ENCODE peak calls at places on chromosomes 11 and 22, in nine cellular contexts. J, N, I, P, G, W, H, R and E are unnamed samples.

GRCh38 chr11:76291576-76292526 is 85.5 kb upstream of the WNT11 start:
- DNase-seq in J (no peak), N (no peak), I (no peak), P (no peak), G (no peak), W (no peak), H (no peak), R (no peak), E (no peak)

GRCh38 chr11:61011950-61012830 is 40.7 kb downstream of the CD6 start:
- DNase-seq in J (no peak), N (no peak), I (no peak), P (peak), G (peak), W (no peak), H (no peak), R (no peak), E (no peak)

GRCh38 chr11:76700177-76701100 is 29.9 kb upstream of the LRRC32 start:
- DNase-seq in J (no peak), N (peak), I (no peak), P (peak), G (no peak), W (peak), H (peak), R (peak), E (peak)

GRCh38 chr22:38570841-38571364 is 920 bp upstream of the DMC1 start:
- DNase-seq in J (peak), N (no peak), I (peak), P (peak), G (peak), W (no peak), H (peak), R (peak), E (peak)

GRCh38 chr22:47115921-47116320 is 353.5 kb downstream of the TBC1D22A start:
- DNase-seq in J (no peak), N (no peak), I (no peak), P (no peak), G (no peak), W (no peak), H (no peak), R (no peak), E (no peak)

GRCh38 chr11:13889566-13890214 is 72.8 kb upstream of the SPON1 start:
- DNase-seq in J (no peak), N (no peak), I (no peak), P (no peak), G (no peak), W (no peak), H (no peak), R (no peak), E (no peak)

GRCh38 chr11:12075822-12076821 is 34.3 kb upstream of the MICAL2 start:
- DNase-seq in J (no peak), N (peak), I (no peak), P (no peak), G (no peak), W (peak), H (peak), R (no peak), E (peak)

GRCh38 chr11:297666-298405 is 1.5 kb downstream of the IFITM5 start:
- DNase-seq in J (peak), N (no peak), I (no peak), P (peak), G (no peak), W (no peak), H (peak), R (no peak), E (peak)

GRCh38 chr22:41411021-41411851 is 29.5 kb downstream of the TEF start:
- DNase-seq in J (no peak), N (no peak), I (no peak), P (no peak), G (no peak), W (no peak), H (peak), R (no peak), E (peak)

GRCh38 chr11:21105196-21105917 is 436.0 kb downstream of the NELL1 start:
- DNase-seq in J (no peak), N (no peak), I (no peak), P (no peak), G (no peak), W (no peak), H (no peak), R (no peak), E (no peak)

GRCh38 chr11:94770563-94771120 is 2.5 kb downstream of the AMOTL1 start:
- DNase-seq in J (no peak), N (no peak), I (no peak), P (no peak), G (no peak), W (no peak), H (no peak), R (no peak), E (no peak)

GRCh38 chr22:46229701-46230100 is 20.4 kb downstream of the CDPF1 start:
- DNase-seq in J (no peak), N (no peak), I (no peak), P (no peak), G (no peak), W (peak), H (no peak), R (no peak), E (peak)

GRCh38 chr11:14373941-14374646 is 15.1 kb upstream of the RRAS2 start:
- DNase-seq in J (no peak), N (peak), I (no peak), P (no peak), G (no peak), W (peak), H (peak), R (no peak), E (peak)

GRCh38 chr22:47054231-47055072 is 292.0 kb downstream of the TBC1D22A start:
- DNase-seq in J (peak), N (no peak), I (no peak), P (peak), G (no peak), W (no peak), H (no peak), R (no peak), E (no peak)

GRCh38 chr11:92501346-92501745 is 276.7 kb downstream of the FAT3 start:
- DNase-seq in J (no peak), N (no peak), I (no peak), P (no peak), G (no peak), W (no peak), H (no peak), R (no peak), E (no peak)

GRCh38 chr11:130178992-130179391 is 19.4 kb downstream of the ST14 start:
- DNase-seq in J (no peak), N (no peak), I (no peak), P (no peak), G (no peak), W (no peak), H (no peak), R (no peak), E (no peak)

GRCh38 chr11:57402188-57403066 is 12.0 kb upstream of the PRG2 start:
- DNase-seq in J (no peak), N (no peak), I (no peak), P (no peak), G (no peak), W (peak), H (no peak), R (peak), E (no peak)

GRCh38 chr11:103650330-103650729 is 386.1 kb upstream of the DDI1 start:
- DNase-seq in J (no peak), N (no peak), I (no peak), P (no peak), G (no peak), W (no peak), H (no peak), R (no peak), E (no peak)

GRCh38 chr11:113644605-113645004 is 61.5 kb downstream of the TMPRSS5 start:
- DNase-seq in J (no peak), N (no peak), I (no peak), P (no peak), G (no peak), W (peak), H (no peak), R (no peak), E (no peak)

GRCh38 chr22:31173386-31174145 is 13.6 kb downstream of the RNF185 start:
- DNase-seq in J (no peak), N (peak), I (no peak), P (no peak), G (no peak), W (peak), H (no peak), R (no peak), E (peak)

GRCh38 chr22:40401532-40401931 is 31.1 kb downstream of the SGSM3 start:
- DNase-seq in J (peak), N (no peak), I (no peak), P (peak), G (peak), W (no peak), H (no peak), R (no peak), E (no peak)

GRCh38 chr11:1047576-1048156 is 11.1 kb upstream of the MUC6 start:
- DNase-seq in J (no peak), N (no peak), I (no peak), P (peak), G (no peak), W (no peak), H (peak), R (no peak), E (no peak)

GRCh38 chr22:33986167-33986771 is 66.0 kb upstream of the LARGE1 start:
- DNase-seq in J (no peak), N (no peak), I (no peak), P (no peak), G (no peak), W (no peak), H (no peak), R (no peak), E (no peak)

GRCh38 chr11:67486481-67487195 is 3.8 kb downstream of the AIP start:
- DNase-seq in J (peak), N (no peak), I (no peak), P (no peak), G (no peak), W (no peak), H (no peak), R (no peak), E (no peak)

GRCh38 chr11:2306971-2307732 is 5.3 kb downstream of the TSPAN32 start:
- DNase-seq in J (no peak), N (no peak), I (no peak), P (peak), G (peak), W (no peak), H (no peak), R (no peak), E (peak)

GRCh38 chr11:69274531-69275016 is 19.4 kb upstream of the MYEOV start:
- DNase-seq in J (peak), N (no peak), I (peak), P (peak), G (no peak), W (no peak), H (no peak), R (no peak), E (no peak)

GRCh38 chr11:131916633-131917032 is 546.2 kb downstream of the NTM start:
- DNase-seq in J (no peak), N (no peak), I (no peak), P (no peak), G (no peak), W (no peak), H (no peak), R (no peak), E (no peak)

GRCh38 chr11:131912127-131912526 is 541.7 kb downstream of the NTM start:
- DNase-seq in J (no peak), N (no peak), I (no peak), P (no peak), G (no peak), W (no peak), H (no peak), R (no peak), E (peak)

GRCh38 chr11:131914299-131914902 is 544.0 kb downstream of the NTM start:
- DNase-seq in J (no peak), N (no peak), I (no peak), P (no peak), G (no peak), W (peak), H (no peak), R (no peak), E (no peak)

GRCh38 chr11:131910491-131911387 is 540.3 kb downstream of the NTM start:
- DNase-seq in J (no peak), N (no peak), I (no peak), P (peak), G (no peak), W (peak), H (no peak), R (no peak), E (peak)

DNA sequence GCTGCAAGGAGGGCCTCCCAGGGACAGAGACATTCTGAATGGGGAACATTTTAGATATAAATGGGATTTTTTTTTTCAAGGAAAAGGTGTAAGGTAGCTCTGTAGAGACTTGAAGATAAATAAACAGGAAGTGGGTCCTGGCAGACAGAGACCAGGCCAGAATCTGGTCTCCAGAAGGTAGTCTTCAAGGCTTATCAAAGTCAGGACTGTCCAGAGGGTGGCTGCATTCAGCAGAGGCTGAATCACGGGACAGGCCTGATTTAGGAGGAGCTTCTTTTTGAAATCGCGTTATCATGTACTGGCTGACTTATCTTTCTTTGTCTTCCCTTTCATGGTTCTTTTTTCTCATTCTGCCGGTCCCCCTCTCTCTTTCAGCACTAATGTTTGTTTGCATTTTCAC is 542.9 kb downstream of the NTM start:
- DNase-seq in J (no peak), N (no peak), I (no peak), P (no peak), G (no peak), W (no peak), H (no peak), R (no peak), E (peak)
- H3K4me3 ChIP-seq in J (no peak), N (no peak), I (no peak), P (no peak), G (no peak), W (no peak), H (no peak), R (no peak), E (no peak)

DNA sequence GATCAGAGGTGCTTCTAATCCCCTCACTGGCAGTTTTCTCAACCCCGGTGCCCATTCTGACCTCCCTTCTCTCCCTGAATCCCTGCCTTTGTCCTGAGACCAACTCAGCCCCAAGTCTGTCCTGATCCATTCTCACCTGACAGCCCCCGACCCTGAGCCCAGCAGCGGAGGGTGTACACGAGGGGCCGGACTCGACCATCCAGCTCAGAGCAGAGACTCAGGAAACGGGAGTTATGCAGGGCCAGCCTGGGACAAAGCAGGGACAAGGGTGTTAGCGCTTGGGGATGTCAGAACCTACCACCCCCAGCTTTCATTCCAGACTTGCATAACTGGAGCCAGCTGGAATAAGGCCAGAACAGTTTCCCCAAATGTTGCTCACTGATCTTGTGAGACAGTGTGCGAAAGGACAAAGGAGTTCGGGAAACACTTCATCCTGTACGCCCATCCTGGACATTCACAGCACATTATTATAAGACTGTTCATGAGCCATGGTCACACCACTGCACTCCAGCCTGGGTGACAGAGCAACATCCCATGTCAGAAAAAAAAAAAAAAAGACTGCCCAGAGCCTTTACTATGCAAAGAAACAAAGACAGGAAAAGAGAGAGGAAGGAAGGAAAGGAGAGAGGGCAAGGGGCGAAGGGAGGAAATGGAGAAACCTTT is 3.5 kb upstream of the EEF1G start:
- DNase-seq in J (no peak), N (no peak), I (no peak), P (peak), G (no peak), W (peak), H (peak), R (no peak), E (no peak)
- H3K4me3 ChIP-seq in J (no peak), N (no peak), I (no peak), P (no peak), G (no peak), W (no peak), H (peak), R (no peak), E (no peak)

GRCh38 chr22:18048441-18048898 is 24.1 kb upstream of the MICAL3 start:
- DNase-seq in J (no peak), N (peak), I (peak), P (peak), G (no peak), W (peak), H (peak), R (no peak), E (peak)
- H3K4me3 ChIP-seq in J (no peak), N (peak), I (no peak), P (no peak), G (no peak), W (no peak), H (peak), R (no peak), E (peak)

GRCh38 chr22:48568736-48569330 is 1258.8 kb downstream of the BRD1 start:
- DNase-seq in J (no peak), N (no peak), I (no peak), P (no peak), G (no peak), W (no peak), H (peak), R (no peak), E (no peak)

GRCh38 chr22:48566741-48567140 is 1260.9 kb downstream of the BRD1 start:
- DNase-seq in J (no peak), N (no peak), I (no peak), P (no peak), G (no peak), W (no peak), H (no peak), R (no peak), E (no peak)

GRCh38 chr22:48570912-48571311 is 1256.8 kb downstream of the BRD1 start:
- DNase-seq in J (no peak), N (no peak), I (no peak), P (no peak), G (no peak), W (no peak), H (no peak), R (no peak), E (no peak)

GRCh38 chr22:48567213-48567975 is 1260.3 kb downstream of the BRD1 start:
- DNase-seq in J (no peak), N (no peak), I (no peak), P (no peak), G (peak), W (no peak), H (peak), R (no peak), E (no peak)

GRCh38 chr22:48569476-48570233 is 1258.0 kb downstream of the BRD1 start:
- DNase-seq in J (no peak), N (no peak), I (no peak), P (no peak), G (no peak), W (no peak), H (peak), R (no peak), E (no peak)
- H3K4me3 ChIP-seq in J (no peak), N (no peak), I (no peak), P (no peak), G (no peak), W (no peak), H (no peak), R (no peak), E (no peak)

DNA sequence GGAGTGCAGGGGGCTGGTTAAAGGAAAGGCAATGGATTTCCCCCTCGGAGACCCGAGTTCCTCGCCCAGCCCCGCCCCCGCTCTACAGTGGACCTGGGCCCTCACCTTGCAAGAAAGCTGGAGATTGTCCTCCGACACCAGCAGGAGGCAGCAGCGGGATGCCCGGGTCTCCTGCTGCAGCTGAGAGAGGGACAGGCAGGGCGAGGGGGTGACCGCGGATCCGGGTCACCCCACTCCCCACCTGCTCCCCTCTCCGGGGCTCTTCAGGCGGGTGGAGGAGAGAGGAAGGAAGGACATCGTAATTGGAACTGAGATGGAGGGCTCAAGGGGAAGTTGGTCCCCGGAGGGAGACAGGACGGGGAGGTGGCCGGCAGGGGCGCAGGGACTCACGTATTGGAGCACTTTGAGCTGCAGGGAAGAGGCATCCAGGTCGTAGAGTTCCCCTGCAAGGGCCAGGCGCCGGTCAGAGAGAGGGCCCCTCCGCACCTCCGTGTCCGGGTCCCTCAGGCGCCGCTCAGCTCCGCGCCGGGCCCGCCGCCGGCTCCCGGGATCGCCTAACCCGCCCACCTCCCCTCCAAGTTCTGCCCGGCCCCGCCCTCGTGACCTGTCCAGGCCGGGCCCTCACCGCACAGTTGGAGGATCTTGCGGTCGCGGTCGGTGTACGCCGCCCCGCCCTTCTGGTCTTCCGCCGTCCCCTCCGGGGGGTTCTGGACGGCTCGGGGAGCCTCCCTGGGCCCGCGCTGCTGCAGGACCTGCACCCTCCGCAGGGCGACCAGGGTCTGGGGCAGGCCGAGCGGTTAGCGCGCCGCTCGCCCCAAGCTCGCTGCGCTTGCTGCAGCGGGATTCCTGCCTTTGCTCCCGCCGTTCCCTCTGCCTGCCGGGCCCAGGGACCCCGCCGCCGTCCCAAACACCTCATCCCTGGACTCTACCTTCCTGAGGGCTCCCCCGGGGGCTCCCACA is 84.1 kb downstream of the PDE2A start:
- DNase-seq in J (peak), N (no peak), I (no peak), P (peak), G (peak), W (peak), H (no peak), R (no peak), E (no peak)
- H3K4me3 ChIP-seq in J (peak), N (no peak), I (peak), P (peak), G (no peak), W (peak), H (peak), R (no peak), E (no peak)

DNA sequence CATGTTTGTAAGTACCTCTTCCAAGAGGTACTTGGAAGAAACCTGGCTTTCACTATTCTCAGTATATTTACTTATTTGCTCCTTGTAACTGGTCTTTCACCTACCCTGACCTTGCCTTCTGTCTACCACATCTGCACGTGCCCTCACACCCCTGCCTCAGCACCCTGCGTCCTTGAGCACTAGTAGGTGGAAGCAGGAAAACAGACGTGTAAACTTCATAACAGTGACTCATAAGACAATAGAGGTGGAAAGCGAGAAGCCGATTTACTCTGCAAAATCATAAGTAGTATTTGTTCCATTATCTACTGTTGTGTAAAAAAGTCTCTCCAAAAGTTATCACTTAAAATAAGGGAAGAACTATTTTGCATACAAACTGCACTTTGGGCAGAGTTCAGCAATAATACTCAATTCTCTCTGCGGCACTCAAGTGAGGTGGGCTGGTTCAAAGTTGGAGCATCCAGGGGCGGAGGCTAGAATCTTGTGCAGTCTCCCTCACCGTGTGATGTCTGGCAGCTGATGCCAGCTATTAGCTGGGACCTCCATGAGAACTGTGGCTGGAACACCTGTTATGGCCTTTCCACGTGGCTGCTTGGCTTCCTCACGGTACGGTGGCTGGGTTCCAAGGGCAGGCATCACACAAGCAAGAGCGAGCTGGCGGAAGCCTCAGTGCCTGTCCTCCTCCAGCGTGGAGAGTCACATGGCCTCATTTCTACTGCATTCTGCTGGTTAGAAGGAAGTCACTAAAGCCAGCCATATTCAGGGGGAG is 30.4 kb downstream of the PACS1 start:
- DNase-seq in J (peak), N (no peak), I (peak), P (peak), G (peak), W (no peak), H (peak), R (no peak), E (no peak)
- H3K4me3 ChIP-seq in J (no peak), N (no peak), I (no peak), P (no peak), G (no peak), W (no peak), H (no peak), R (no peak), E (no peak)